ENCODE peak calls at places on chromosomes 12 and 14, in eight cellular contexts. Q, Z, K, N, G, D, O and T are unnamed samples.

GRCh38 chr12:124626841-124627502 is 59.6 kb upstream of the NCOR2 start:
- DNase-seq in G (peak), D (no peak), Z (peak), K (no peak), N (no peak), O (no peak), Q (no peak), T (no peak)

GRCh38 chr12:110141389-110141788 is 17.2 kb downstream of the IFT81 start:
- DNase-seq in K (no peak), O (peak), Q (no peak), N (peak), G (peak), Z (peak), D (no peak), T (no peak)

GRCh38 chr12:68074294-68075027 is 85.1 kb downstream of the IFNG start:
- DNase-seq in Z (no peak), D (no peak), G (no peak), Q (no peak), K (no peak), O (no peak), N (no peak), T (no peak)

GRCh38 chr12:92404921-92405320 is 259.3 kb upstream of the BTG1 start:
- DNase-seq in Z (no peak), G (no peak), D (no peak), O (no peak), K (no peak), Q (no peak), N (no peak), T (no peak)

GRCh38 chr12:105670664-105671063 is 340.2 kb downstream of the C12orf75 start:
- DNase-seq in K (no peak), G (no peak), O (no peak), Z (no peak), N (no peak), D (no peak), Q (no peak), T (no peak)

GRCh38 chr14:102252834-102253801 is 51.8 kb downstream of the MOK start:
- DNase-seq in Q (no peak), O (no peak), G (peak), D (no peak), K (no peak), Z (peak), N (no peak), T (no peak)

GRCh38 chr14:71220462-71220861 is 313.2 kb downstream of the PCNX1 start:
- DNase-seq in N (no peak), O (no peak), Z (no peak), D (no peak), Q (no peak), K (no peak), G (no peak), T (no peak)

GRCh38 chr12:15208140-15208539 is 13.1 kb downstream of the RERG start:
- DNase-seq in D (no peak), G (peak), Z (no peak), N (no peak), O (no peak), K (no peak), Q (no peak), T (no peak)

GRCh38 chr12:26523708-26524150 is 309.3 kb downstream of the ITPR2 start:
- DNase-seq in G (peak), Q (no peak), N (peak), D (no peak), O (peak), Z (peak), K (no peak), T (no peak)

GRCh38 chr12:120457133-120457532 is 10.9 kb downstream of the GATC start:
- DNase-seq in D (no peak), G (no peak), O (no peak), N (no peak), Q (no peak), Z (no peak), K (no peak), T (no peak)

GRCh38 chr14:31965735-31966598 is 111.1 kb upstream of the ARHGAP5 start:
- DNase-seq in N (no peak), D (no peak), G (peak), O (no peak), Q (no peak), Z (no peak), K (no peak), T (no peak)

GRCh38 chr14:32939254-32940065 is 781 bp downstream of the NPAS3 start:
- DNase-seq in Q (peak), G (peak), Z (peak), K (no peak), N (peak), D (no peak), O (peak), T (no peak)

GRCh38 chr14:99774204-99774497 is 19.1 kb upstream of the EML1 start:
- DNase-seq in Q (peak), D (no peak), O (no peak), Z (no peak), G (no peak), K (no peak), N (no peak), T (no peak)

GRCh38 chr12:75708829-75709228 is 197.4 kb upstream of the KRR1 start:
- DNase-seq in G (no peak), O (no peak), N (no peak), D (no peak), Q (no peak), Z (no peak), K (no peak), T (no peak)

GRCh38 chr12:12788131-12788530 is 2.7 kb downstream of the APOLD1 start:
- DNase-seq in D (peak), N (no peak), O (no peak), Z (peak), Q (peak), K (no peak), G (no peak), T (no peak)